ENCODE peak calls at places on chromosomes 12 and 14, in ten cellular contexts. Q is GM04504, X is WTC11, S is pancreas, Z is cardiac fibroblast, N is DND-41, P is spleen, B is NCI-H1105 treated with DMSO at 0.1 percent for 48 hours, G is A549, C is OCI-LY7. T is an unnamed sample.

GRCh38 chr14:64763801-64764511 is 59.7 kb downstream of the PLEKHG3 start:
- DNase-seq in Q (no peak), G (no peak), C (no peak), S (no peak), X (no peak), Z (peak), P (peak), N (no peak), B (no peak), T (peak)

GRCh38 chr12:76108356-76108755 is 23.9 kb upstream of the NAP1L1 start:
- DNase-seq in G (no peak), S (no peak), B (no peak), C (no peak), Q (no peak), Z (no peak), P (no peak), N (no peak), X (no peak), T (no peak)

GRCh38 chr14:102516531-102517411 is 7.2 kb upstream of the ANKRD9 start:
- DNase-seq in S (peak), C (peak), Q (peak), X (peak), P (peak), N (peak), G (peak), B (peak), Z (peak), T (peak)

GRCh38 chr12:92047058-92047826 is 98.4 kb downstream of the BTG1 start:
- DNase-seq in S (no peak), B (no peak), Z (no peak), Q (no peak), X (no peak), N (no peak), P (no peak), C (no peak), G (no peak), T (no peak)

GRCh38 chr14:20632831-20633771 is 8.4 kb downstream of the OR6S1 start:
- DNase-seq in X (peak), Q (peak), C (no peak), P (peak), B (peak), S (no peak), Z (peak), G (peak), N (peak), T (peak)

GRCh38 chr14:98766818-98767217 is 505.2 kb downstream of the BCL11B start:
- DNase-seq in Q (no peak), P (no peak), Z (no peak), B (no peak), C (no peak), G (no peak), N (no peak), X (no peak), S (no peak), T (no peak)

GRCh38 chr12:118813778-118814359 is 167.5 kb upstream of the SRRM4 start:
- DNase-seq in G (no peak), Q (no peak), P (no peak), B (no peak), X (peak), S (no peak), N (no peak), C (no peak), Z (no peak), T (no peak)

GRCh38 chr12:31317471-31318397 is 8.2 kb downstream of the SINHCAF start:
- DNase-seq in S (no peak), Z (peak), N (no peak), Q (no peak), X (no peak), P (no peak), G (no peak), B (no peak), C (peak), T (no peak)

GRCh38 chr12:8687846-8688601 is 9.8 kb upstream of the RIMKLB start:
- DNase-seq in N (peak), Q (peak), B (peak), G (peak), C (peak), P (no peak), X (no peak), S (peak), Z (peak), T (no peak)

GRCh38 chr14:92663049-92663448 is 85.4 kb downstream of the LGMN start:
- DNase-seq in Z (peak), C (no peak), P (no peak), S (no peak), X (no peak), Q (no peak), N (no peak), G (no peak), B (no peak), T (no peak)

GRCh38 chr12:39905152-39905551 is 200.7 kb downstream of the SLC2A13 start:
- DNase-seq in P (no peak), G (no peak), N (no peak), Q (peak), C (no peak), Z (peak), S (peak), B (no peak), X (no peak), T (peak)

GRCh38 chr12:70724444-70724843 is 87.2 kb upstream of the PTPRB start:
- DNase-seq in G (no peak), C (peak), N (no peak), P (no peak), X (no peak), Z (peak), Q (no peak), B (no peak), S (no peak), T (no peak)

GRCh38 chr14:75711796-75712211 is 50.8 kb downstream of the TTLL5 start:
- DNase-seq in B (peak), S (peak), N (no peak), Z (peak), G (peak), P (no peak), C (no peak), Q (peak), X (peak), T (peak)

GRCh38 chr14:69614592-69614991 is 3.2 kb downstream of the SUSD6 start:
- DNase-seq in Z (no peak), G (no peak), Q (no peak), S (peak), B (no peak), C (peak), P (peak), N (no peak), X (no peak), T (no peak)

GRCh38 chr14:58107947-58108552 is 44.0 kb downstream of the ARMH4 start:
- DNase-seq in B (peak), S (no peak), Q (peak), P (no peak), N (peak), X (peak), Z (peak), C (peak), G (peak), T (no peak)

GRCh38 chr12:45017916-45018315 is 33.0 kb downstream of the DBX2 start:
- DNase-seq in X (no peak), Q (no peak), Z (no peak), N (no peak), S (no peak), C (no peak), P (no peak), G (no peak), B (peak), T (no peak)

GRCh38 chr12:123971770-123972447 is 722 bp downstream of the CCDC92 start:
- DNase-seq in Q (no peak), G (peak), C (peak), P (no peak), X (peak), N (peak), Z (no peak), S (peak), B (peak), T (peak)

GRCh38 chr12:94725375-94726168 is 75.2 kb upstream of the TMCC3 start:
- DNase-seq in C (peak), S (no peak), X (peak), Z (peak), P (no peak), N (no peak), B (no peak), G (peak), Q (peak), T (no peak)

GRCh38 chr12:52207895-52208294 is 16.1 kb upstream of the KRT80 start:
- DNase-seq in Q (peak), Z (peak), C (no peak), P (peak), N (no peak), S (peak), X (no peak), G (no peak), B (peak), T (peak)

GRCh38 chr12:49892084-49892731 is 11.5 kb downstream of the FAIM2 start:
- DNase-seq in Q (no peak), Z (no peak), B (no peak), X (no peak), S (no peak), C (no peak), G (no peak), N (no peak), P (no peak), T (peak)

GRCh38 chr12:111413442-111414086 is 7.8 kb downstream of the SH2B3 start:
- DNase-seq in B (no peak), G (no peak), X (no peak), S (no peak), P (no peak), C (no peak), Z (peak), Q (no peak), N (no peak), T (peak)

T was measured in kidney.